ENCODE peak calls at places on chromosomes 2 and 18, in nine cellular contexts. V is ureter, D is iPS DF 6.9, G is lower lobe of right lung, N is B cell, S is Calu3, A is fibroblast of the aortic adventitia, J is gastrocnemius medialis, M is NCI-H2029. K is an unnamed sample.

GRCh38 chr2:82994186-82994585 is 1464.9 kb downstream of the SUCLG1 start:
- DNase-seq in V (no peak), D (no peak), G (no peak), N (no peak), S (no peak), A (no peak), J (no peak), M (no peak), K (no peak)

GRCh38 chr18:64295839-64296238 is 147.0 kb upstream of the LINC00305 start:
- DNase-seq in V (no peak), D (no peak), G (no peak), N (no peak), S (no peak), A (no peak), J (no peak), M (no peak), K (no peak)

GRCh38 chr2:228767196-228767595 is 503.9 kb downstream of the PID1 start:
- DNase-seq in V (no peak), D (no peak), G (no peak), N (no peak), S (no peak), A (peak; percentile 84), J (no peak), M (no peak), K (no peak)

GRCh38 chr2:187942876-187943275 is 348.8 kb upstream of the GULP1 start:
- DNase-seq in V (no peak), D (no peak), G (no peak), N (no peak), S (no peak), A (peak; percentile 61), J (no peak), M (no peak), K (no peak)

GRCh38 chr2:215917953-215918620 is 95.3 kb downstream of the MREG start:
- DNase-seq in V (no peak), D (no peak), G (no peak), N (no peak), S (no peak), A (peak; percentile 65), J (no peak), M (no peak), K (peak; percentile 62)

GRCh38 chr2:75055820-75056675 is 97.6 kb downstream of the POLE4 start:
- DNase-seq in V (no peak), D (peak; percentile 77), G (no peak), N (no peak), S (no peak), A (peak; percentile 51), J (no peak), M (no peak), K (peak; percentile 58)

GRCh38 chr2:3186766-3187165 is 190.9 kb downstream of the EIPR1 start:
- DNase-seq in V (no peak), D (no peak), G (peak; percentile 27), N (no peak), S (no peak), A (no peak), J (no peak), M (no peak), K (no peak)

GRCh38 chr2:120231974-120232635 is 8.9 kb upstream of the TMEM185B start:
- DNase-seq in V (no peak), D (no peak), G (no peak), N (peak; percentile 81), S (no peak), A (peak; percentile 68), J (peak; percentile 13), M (no peak), K (peak; percentile 47)

GRCh38 chr2:215833531-215834162 is 179.7 kb downstream of the MREG start:
- DNase-seq in V (no peak), D (no peak), G (no peak), N (no peak), S (peak; percentile 30), A (peak; percentile 63), J (no peak), M (peak; percentile 75), K (no peak)

GRCh38 chr18:34796013-34796657 is 86.0 kb downstream of the DTNA start:
- DNase-seq in V (no peak), D (no peak), G (no peak), N (no peak), S (no peak), A (no peak), J (peak; percentile 23), M (no peak), K (no peak)

GRCh38 chr2:70962885-70963878 is 15.2 kb upstream of the ANKRD53 start:
- DNase-seq in V (peak; percentile 39), D (no peak), G (no peak), N (no peak), S (no peak), A (no peak), J (no peak), M (no peak), K (no peak)

GRCh38 chr2:234772775-234773064 is 179.1 kb upstream of the SH3BP4 start:
- DNase-seq in V (no peak), D (no peak), G (no peak), N (no peak), S (no peak), A (no peak), J (no peak), M (no peak), K (no peak)

GRCh38 chr2:103667335-103667884 is 905.6 kb downstream of the TMEM182 start:
- DNase-seq in V (no peak), D (no peak), G (no peak), N (no peak), S (no peak), A (no peak), J (no peak), M (no peak), K (peak; percentile 88)

GRCh38 chr2:174014021-174014698 is 49.0 kb upstream of the SP3 start:
- DNase-seq in V (no peak), D (no peak), G (no peak), N (no peak), S (no peak), A (peak; percentile 60), J (peak; percentile 39), M (no peak), K (no peak)

GRCh38 chr2:205161156-205161555 is 521.1 kb upstream of the NRP2 start:
- DNase-seq in V (no peak), D (no peak), G (no peak), N (no peak), S (no peak), A (no peak), J (no peak), M (no peak), K (no peak)

GRCh38 chr18:45521777-45522176 is 93.5 kb upstream of the SLC14A2 start:
- DNase-seq in V (no peak), D (no peak), G (no peak), N (no peak), S (no peak), A (peak; percentile 82), J (no peak), M (no peak), K (peak; percentile 13)

GRCh38 chr2:14418110-14418509 is 214.4 kb upstream of the LRATD1 start:
- DNase-seq in V (no peak), D (no peak), G (no peak), N (no peak), S (no peak), A (no peak), J (no peak), M (no peak), K (peak; percentile 51)

GRCh38 chr2:80040226-80040625 is 264.3 kb downstream of the LRRTM1 start:
- DNase-seq in V (no peak), D (no peak), G (no peak), N (no peak), S (no peak), A (no peak), J (no peak), M (no peak), K (no peak)

GRCh38 chr2:152513681-152514080 is 178.7 kb downstream of the FMNL2 start:
- DNase-seq in V (no peak), D (no peak), G (no peak), N (no peak), S (peak; percentile 36), A (peak; percentile 67), J (peak; percentile 37), M (no peak), K (peak; percentile 86)

GRCh38 chr2:103402944-103403343 is 641.1 kb downstream of the TMEM182 start:
- DNase-seq in V (no peak), D (no peak), G (no peak), N (no peak), S (no peak), A (no peak), J (no peak), M (no peak), K (peak; percentile 9)

GRCh38 chr2:221535824-221536223 is 36.3 kb downstream of the EPHA4 start:
- DNase-seq in V (no peak), D (no peak), G (no peak), N (no peak), S (no peak), A (no peak), J (no peak), M (no peak), K (no peak)

GRCh38 chr2:58585233-58585632 is 344.1 kb upstream of the FANCL start:
- DNase-seq in V (no peak), D (no peak), G (no peak), N (no peak), S (no peak), A (no peak), J (no peak), M (no peak), K (no peak)

GRCh38 chr2:85438291-85439110 is 20.0 kb downstream of the SH2D6 start:
- DNase-seq in V (no peak), D (no peak), G (no peak), N (no peak), S (no peak), A (no peak), J (peak; percentile 43), M (no peak), K (no peak)

K was measured in kidney tubule cell.